ENCODE peak calls at places on chromosomes 11 and 22, in seven cellular contexts. M is psoas muscle, G is heart left ventricle, W is IMR-90, N is transverse colon, L is lower lobe of right lung, P is PC-9. I is an unnamed sample.

GRCh38 chr11:10261821-10262220 is 32.2 kb downstream of the SBF2 start:
- DNase-seq in N (no peak), P (no peak), G (no peak), M (no peak), L (no peak), W (peak), I (no peak)

GRCh38 chr11:87368876-87369480 is 331.2 kb downstream of the TMEM135 start:
- DNase-seq in L (no peak), P (no peak), G (no peak), M (no peak), N (no peak), W (no peak), I (no peak)

GRCh38 chr11:64220271-64220670 is 5.7 kb downstream of the TRPT1 start:
- DNase-seq in N (no peak), W (no peak), G (no peak), M (no peak), L (no peak), P (no peak), I (peak)

GRCh38 chr11:77193915-77194830 is 66.1 kb downstream of the MYO7A start:
- DNase-seq in W (no peak), L (peak), N (no peak), G (no peak), M (no peak), P (no peak), I (no peak)

GRCh38 chr11:68002943-68003845 is 703 bp downstream of the UNC93B1 start:
- DNase-seq in W (no peak), N (peak), G (peak), P (no peak), M (no peak), L (peak), I (no peak)

GRCh38 chr11:44997566-44997965 is 46.9 kb upstream of the TP53I11 start:
- DNase-seq in M (no peak), P (no peak), G (no peak), W (no peak), L (no peak), N (no peak), I (no peak)

GRCh38 chr11:14386895-14387480 is 28.0 kb upstream of the RRAS2 start:
- DNase-seq in G (peak), L (no peak), P (no peak), W (peak), N (no peak), M (peak), I (no peak)

GRCh38 chr11:58958500-58958899 is 19.2 kb downstream of the GLYATL1 start:
- DNase-seq in G (peak), P (no peak), W (no peak), L (no peak), N (peak), M (no peak), I (peak)

GRCh38 chr11:119468511-119468910 is 45.5 kb upstream of the THY1 start:
- DNase-seq in L (no peak), M (no peak), W (no peak), G (no peak), N (no peak), P (no peak), I (no peak)

GRCh38 chr11:70225629-70226582 is 22.8 kb downstream of the FADD start:
- DNase-seq in M (peak), P (peak), W (no peak), N (peak), L (peak), G (no peak), I (no peak)

GRCh38 chr11:69449320-69450063 is 32.0 kb upstream of the LINC01488 start:
- DNase-seq in M (peak), G (peak), P (peak), N (no peak), W (peak), L (peak), I (peak)

GRCh38 chr11:124753207-124753606 is 1.2 kb upstream of the VSIG2 start:
- DNase-seq in W (no peak), N (no peak), G (no peak), M (no peak), P (peak), L (no peak), I (no peak)

GRCh38 chr22:25039255-25039654 is 86.7 kb downstream of the KIAA1671 start:
- DNase-seq in L (no peak), G (no peak), N (no peak), P (no peak), W (no peak), M (no peak), I (peak)

GRCh38 chr11:132187814-132188213 is 817.4 kb downstream of the NTM start:
- DNase-seq in L (no peak), N (no peak), M (no peak), P (no peak), W (peak), G (no peak), I (no peak)

GRCh38 chr11:12079726-12080556 is 30.4 kb upstream of the MICAL2 start:
- DNase-seq in W (peak), M (peak), P (peak), L (no peak), N (peak), G (peak), I (no peak)

GRCh38 chr11:11035331-11035730 is 177.5 kb upstream of the ZBED5 start:
- DNase-seq in L (no peak), W (no peak), P (no peak), N (no peak), G (no peak), M (no peak), I (no peak)

GRCh38 chr11:70145025-70145529 is 58.0 kb upstream of the FADD start:
- DNase-seq in N (no peak), W (no peak), M (no peak), P (no peak), G (no peak), L (no peak), I (no peak)

GRCh38 chr11:130848361-130849214 is 67.7 kb downstream of the SNX19 start:
- DNase-seq in N (no peak), G (no peak), W (no peak), L (no peak), M (no peak), P (no peak), I (no peak)

GRCh38 chr11:130852589-130852988 is 63.7 kb downstream of the SNX19 start:
- DNase-seq in P (no peak), L (no peak), W (no peak), M (no peak), G (no peak), N (no peak), I (no peak)

GRCh38 chr11:130849215-130849568 is 67.1 kb downstream of the SNX19 start:
- DNase-seq in P (no peak), W (peak), N (no peak), G (no peak), M (no peak), L (no peak), I (no peak)

GRCh38 chr11:130847517-130847916 is 68.8 kb downstream of the SNX19 start:
- DNase-seq in L (no peak), N (no peak), W (peak), P (peak), G (no peak), M (no peak), I (no peak)

GRCh38 chr11:130850185-130850944 is 65.9 kb downstream of the SNX19 start:
- DNase-seq in N (no peak), L (no peak), P (no peak), G (no peak), W (no peak), M (no peak), I (no peak)
- H3K27ac ChIP-seq in N (no peak), L (no peak), P (no peak), G (no peak), W (no peak), M (no peak), I (no peak)

GRCh38 chr11:116731821-116732739 is 40.7 kb downstream of the BUD13 start:
- DNase-seq in G (no peak), W (no peak), N (no peak), M (no peak), L (no peak), P (no peak), I (no peak)

GRCh38 chr11:116731097-116731761 is 41.6 kb downstream of the BUD13 start:
- DNase-seq in P (no peak), G (no peak), M (no peak), W (peak), N (no peak), L (no peak), I (no peak)

GRCh38 chr11:116733386-116733755 is 39.4 kb downstream of the BUD13 start:
- DNase-seq in M (no peak), N (no peak), W (no peak), L (no peak), G (no peak), P (no peak), I (no peak)

GRCh38 chr11:116733959-116734517 is 38.7 kb downstream of the BUD13 start:
- DNase-seq in N (no peak), G (no peak), P (no peak), L (no peak), W (no peak), M (no peak), I (no peak)

DNA sequence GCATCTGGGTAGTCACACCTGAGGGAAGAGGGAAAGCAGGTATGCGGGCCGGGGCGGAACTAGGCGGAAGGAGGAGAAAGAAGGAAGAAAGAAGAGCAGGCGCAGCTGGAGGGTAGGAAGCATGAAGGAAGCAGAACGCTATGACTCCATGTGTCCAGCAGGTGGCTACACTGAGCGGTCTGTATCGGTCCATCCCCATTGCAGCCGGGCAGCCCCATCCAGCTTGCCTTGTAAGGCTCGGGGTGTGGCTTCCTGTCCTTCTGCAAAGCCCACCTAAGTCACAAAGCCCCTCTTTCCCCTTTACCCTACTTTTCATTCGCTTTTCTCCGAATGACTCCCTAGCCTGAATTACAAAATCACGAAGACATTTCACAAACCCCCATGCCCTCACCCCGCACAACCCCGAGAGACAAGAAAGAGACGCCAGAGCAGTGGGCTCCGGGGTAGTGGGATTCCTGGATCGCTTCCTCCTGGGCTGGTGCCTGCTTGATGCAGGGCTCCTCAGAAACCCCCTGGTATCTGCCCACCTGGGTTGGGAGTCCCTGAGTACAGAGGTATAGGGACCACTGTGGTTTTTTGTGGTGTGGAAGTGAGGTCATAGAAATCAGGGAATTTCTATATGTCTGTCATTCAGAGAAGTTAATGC is 39.9 kb downstream of the BUD13 start:
- DNase-seq in M (peak), P (no peak), G (peak), N (peak), L (peak), W (peak), I (peak)
- H3K4me3 ChIP-seq in M (no peak), P (no peak), G (no peak), N (no peak), L (no peak), W (no peak), I (no peak)

GRCh38 chr11:698493-699115 is 3.0 kb downstream of the TMEM80 start:
- DNase-seq in L (no peak), G (no peak), W (no peak), N (no peak), M (no peak), P (no peak), I (no peak)
- H3K27ac ChIP-seq in L (no peak), G (no peak), W (peak), N (peak), M (peak), P (no peak), I (no peak)

GRCh38 chr11:122559734-122560382 is 95.7 kb upstream of the UBASH3B start:
- DNase-seq in G (no peak), P (peak), L (no peak), M (no peak), W (peak), N (no peak), I (no peak)

DNA sequence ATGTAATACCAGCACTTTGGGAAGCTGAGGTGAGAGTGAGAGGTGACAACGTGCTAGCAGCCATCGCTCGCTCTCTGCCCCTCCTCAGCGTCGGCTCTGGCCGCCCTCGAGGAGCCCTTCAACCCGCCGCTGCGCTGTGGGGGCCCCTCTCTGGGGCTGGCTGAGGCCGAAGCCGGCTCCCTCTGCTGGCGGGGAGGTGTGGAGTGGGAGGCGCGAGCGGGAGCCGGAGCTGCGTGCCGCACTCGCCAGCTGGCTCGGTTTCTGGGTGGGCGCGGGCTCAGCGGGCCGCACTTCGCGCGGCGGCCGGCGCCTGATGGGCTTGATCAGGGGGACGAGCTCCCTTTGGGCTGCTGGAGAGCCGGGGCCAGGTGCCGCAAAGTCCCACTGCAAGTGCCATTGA is 98.9 kb upstream of the UBASH3B start:
- DNase-seq in N (peak), G (peak), W (no peak), L (no peak), M (peak), P (no peak), I (no peak)
- H3K4me3 ChIP-seq in N (peak), G (no peak), W (peak), L (no peak), M (no peak), P (peak), I (no peak)

I was measured in right lobe of liver.